ENCODE peak calls at places on chromosomes 12 and 14, in six cellular contexts. Q is A549, X is HepG2, I is WTC11, C is H1, K is K562. A is an unnamed sample.

GRCh38 chr12:11812558-11813421 is 163.3 kb downstream of the ETV6 start:
- DNase-seq in Q (no peak), X (peak; percentile 78), I (peak; percentile 45), C (no peak), K (no peak), A (peak; percentile 59)

GRCh38 chr12:32995623-32996022 is 99.0 kb upstream of the PKP2 start:
- DNase-seq in Q (no peak), X (no peak), I (no peak), C (no peak), K (no peak), A (no peak)

GRCh38 chr14:69346710-69347109 is 51.4 kb downstream of the ERH start:
- DNase-seq in Q (peak; percentile 40), X (no peak), I (peak; percentile 91), C (peak; percentile 33), K (peak; percentile 51), A (peak; percentile 19)

GRCh38 chr14:50109342-50109741 is 7.0 kb downstream of the VCPKMT start:
- DNase-seq in Q (peak; percentile 53), X (peak; percentile 23), I (no peak), C (no peak), K (no peak), A (peak; percentile 11)

GRCh38 chr12:44875417-44875953 is 630 bp downstream of the NELL2 start:
- DNase-seq in Q (peak; percentile 1), X (no peak), I (peak; percentile 62), C (no peak), K (no peak), A (peak; percentile 4)

GRCh38 chr12:113019045-113019444 is 37.5 kb upstream of the DTX1 start:
- DNase-seq in Q (no peak), X (no peak), I (no peak), C (no peak), K (no peak), A (peak; percentile 75)

GRCh38 chr14:104363891-104364760 is 215.4 kb upstream of the C14orf180 start:
- DNase-seq in Q (no peak), X (no peak), I (no peak), C (no peak), K (no peak), A (no peak)

GRCh38 chr14:63046339-63047268 is 1.3 kb upstream of the KCNH5 start:
- DNase-seq in Q (no peak), X (peak; percentile 17), I (peak; percentile 15), C (no peak), K (no peak), A (no peak)

GRCh38 chr12:92538970-92539749 is 163.6 kb upstream of the PLEKHG7 start:
- DNase-seq in Q (peak; percentile 58), X (no peak), I (no peak), C (no peak), K (peak; percentile 55), A (peak; percentile 95)

GRCh38 chr14:53093206-53093605 is 59.9 kb downstream of the DDHD1 start:
- DNase-seq in Q (no peak), X (no peak), I (no peak), C (no peak), K (no peak), A (no peak)

GRCh38 chr12:52581481-52581880 is 7.8 kb upstream of the KRT74 start:
- DNase-seq in Q (peak; percentile 32), X (no peak), I (no peak), C (no peak), K (no peak), A (no peak)

DNA sequence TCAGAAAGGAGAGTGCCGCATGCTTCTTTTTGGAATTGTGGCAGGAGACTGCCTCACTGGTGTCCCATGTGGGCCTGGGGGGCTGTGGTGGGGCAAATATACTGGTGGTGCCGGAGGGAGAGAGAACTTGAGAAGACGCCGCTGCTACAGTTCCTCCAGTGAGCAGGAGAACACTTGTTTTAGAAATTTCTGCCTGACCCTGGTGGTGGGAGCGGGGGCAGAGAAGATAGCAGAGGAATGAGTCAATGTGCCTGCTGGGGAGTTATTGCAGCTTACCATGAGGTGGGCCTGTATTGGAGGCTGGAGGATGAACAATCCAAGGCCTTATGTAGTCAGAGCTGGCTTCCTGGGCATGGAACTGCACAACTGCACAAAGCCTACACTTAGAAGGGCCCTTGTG is 211.8 kb downstream of the SNAPC1 start:
- DNase-seq in Q (no peak), X (no peak), I (no peak), C (no peak), K (no peak), A (no peak)
- TF ChIP-seq JUN in Q (no peak), X (no peak), I (no peak), C (no peak), K (no peak), A (no peak)

GRCh38 chr14:21796912-21797311 is 123.3 kb upstream of the OR4E1 start:
- DNase-seq in Q (no peak), X (no peak), I (no peak), C (no peak), K (no peak), A (no peak)
- TF ChIP-seq JUN in Q (no peak), X (no peak), I (no peak), C (no peak), K (no peak), A (no peak)

GRCh38 chr12:55742719-55743130 is at the start of gene GDF11:
- DNase-seq in Q (peak; percentile 64), X (peak; percentile 39), I (peak; percentile 79), C (no peak), K (peak; percentile 92), A (peak; percentile 64)

GRCh38 chr12:55745361-55746146 is 2.6 kb downstream of the GDF11 start:
- DNase-seq in Q (no peak), X (peak; percentile 36), I (peak; percentile 82), C (no peak), K (peak; percentile 67), A (no peak)

GRCh38 chr12:55743967-55744931 is 1.3 kb downstream of the GDF11 start:
- DNase-seq in Q (no peak), X (no peak), I (no peak), C (no peak), K (peak; percentile 50), A (peak; percentile 28)

GRCh38 chr12:55741978-55742377 is 944 bp upstream of the GDF11 start:
- DNase-seq in Q (no peak), X (no peak), I (no peak), C (no peak), K (no peak), A (no peak)

GRCh38 chr12:55743131-55743921 is 404 bp downstream of the GDF11 start:
- DNase-seq in Q (peak; percentile 82), X (no peak), I (peak; percentile 67), C (no peak), K (peak; percentile 76), A (peak; percentile 64)
- TF ChIP-seq JUN in Q (no peak), X (no peak), I (no peak), C (no peak), K (no peak), A (no peak)

DNA sequence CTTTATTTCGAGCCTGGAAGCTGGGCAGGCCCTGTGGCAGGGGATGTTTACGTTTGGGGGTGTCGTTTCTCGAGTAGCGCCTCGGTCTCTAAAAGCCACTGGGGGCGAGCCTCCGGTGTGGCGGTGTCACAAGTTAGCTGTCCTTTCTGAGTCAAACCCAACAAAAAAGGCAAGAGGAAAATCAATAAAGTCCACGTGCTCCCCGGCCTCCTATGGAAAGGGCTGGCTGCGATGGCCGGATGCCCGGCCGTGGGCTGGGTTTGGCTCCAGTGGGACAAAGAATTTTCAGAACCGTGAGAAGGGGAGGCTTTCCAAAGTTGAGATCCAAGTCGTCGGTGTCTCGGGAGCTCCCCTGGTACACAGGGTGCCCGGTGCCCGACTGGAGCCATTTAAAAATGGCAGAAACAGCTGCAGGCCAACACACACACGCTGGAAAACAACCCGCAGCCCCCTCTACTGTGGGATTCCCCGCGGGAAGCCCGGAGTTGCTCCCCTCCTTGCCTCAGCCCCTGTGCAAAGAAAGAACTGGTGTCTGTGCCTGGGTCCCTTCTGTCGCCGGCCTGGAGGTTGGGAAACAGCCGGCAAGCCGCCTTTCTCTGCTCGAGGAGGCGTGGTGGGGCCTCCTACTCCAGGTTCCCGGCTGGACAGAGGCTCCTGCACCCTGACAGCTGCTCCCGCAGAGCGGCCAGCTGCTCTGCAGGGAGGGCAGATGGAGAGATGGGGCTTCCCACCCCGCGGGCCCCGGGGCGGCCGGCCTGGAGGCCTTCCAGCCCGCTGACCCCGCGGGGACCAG is 1.9 kb downstream of the BCL7A start:
- DNase-seq in Q (peak; percentile 55), X (peak; percentile 80), I (peak; percentile 44), C (no peak), K (peak; percentile 69), A (peak; percentile 79)
- TF ChIP-seq JUN in Q (no peak), X (no peak), I (no peak), C (no peak), K (no peak), A (no peak)

GRCh38 chr14:101196051-101196450 is 292.5 kb upstream of the RTL1 start:
- DNase-seq in Q (no peak), X (no peak), I (no peak), C (no peak), K (no peak), A (no peak)
- TF ChIP-seq JUN in Q (no peak), X (no peak), I (no peak), C (no peak), K (no peak), A (no peak)

DNA sequence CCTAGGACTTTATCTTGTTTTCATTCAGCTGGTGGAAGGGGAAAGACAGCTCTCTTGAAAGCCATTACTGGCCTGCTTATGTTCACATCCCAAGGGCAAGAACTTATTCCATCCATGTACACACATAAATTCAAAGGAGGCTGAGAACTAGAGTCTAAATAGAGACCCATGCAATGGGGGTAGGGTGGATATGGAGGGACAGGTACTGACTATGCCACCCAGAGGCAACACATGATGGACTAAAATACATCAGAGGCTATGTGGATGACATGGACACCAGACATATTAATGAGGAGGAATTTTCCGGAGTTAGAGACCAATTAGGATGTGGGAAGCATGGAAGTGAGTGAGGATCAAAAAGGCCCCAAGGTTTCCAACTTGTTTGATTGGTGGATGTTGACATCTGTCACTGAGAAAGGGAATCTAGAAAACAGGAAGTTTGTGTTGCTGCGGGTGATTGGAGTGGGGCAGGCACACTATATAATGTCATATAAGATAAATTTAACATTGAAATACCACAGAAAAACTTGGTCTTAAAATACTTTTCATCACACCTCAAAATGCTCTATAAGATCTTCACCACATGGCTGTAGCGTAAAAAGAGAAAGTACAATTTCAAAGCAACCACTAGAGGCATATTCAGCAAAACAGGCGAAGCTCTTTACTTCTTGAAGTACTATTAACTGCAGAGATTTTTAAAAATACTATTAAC is 130.4 kb downstream of the GRIP1 start:
- DNase-seq in Q (no peak), X (no peak), I (no peak), C (no peak), K (no peak), A (no peak)
- TF ChIP-seq JUN in Q (no peak), X (no peak), I (no peak), C (no peak), K (no peak), A (no peak)

GRCh38 chr12:110281549-110282342 is 699 bp downstream of the ATP2A2 start:
- DNase-seq in Q (peak; percentile 75), X (no peak), I (peak; percentile 35), C (no peak), K (peak; percentile 76), A (peak; percentile 62)
- TF ChIP-seq JUN in Q (peak; percentile 72), X (no peak), I (no peak), C (no peak), K (peak; percentile 14), A (no peak)